ENCODE peak calls at places on chromosomes 6 and 20, in four cellular contexts. B, R, P and K are unnamed samples.

GRCh38 chr6:163956571-163957407 is 542.3 kb downstream of the QKI start:
- DNase-seq in B (peak), R (peak), P (peak), K (no peak)

GRCh38 chr20:19605759-19606158 is 152.3 kb upstream of the RIN2 start:
- DNase-seq in P (no peak), B (no peak), R (no peak), K (no peak)

GRCh38 chr6:142474446-142475289 is 172.9 kb downstream of the ADGRG6 start:
- DNase-seq in B (peak), R (no peak), P (no peak), K (no peak)

GRCh38 chr6:100460650-100461204 is 4.0 kb downstream of the SIM1 start:
- DNase-seq in B (no peak), R (no peak), P (no peak), K (no peak)

GRCh38 chr6:153941768-153942167 is 97.3 kb upstream of the OPRM1 start:
- DNase-seq in R (no peak), P (no peak), B (no peak), K (no peak)

GRCh38 chr20:21380711-21381110 is 16.6 kb downstream of the NKX2-4 start:
- DNase-seq in B (no peak), P (no peak), R (no peak), K (no peak)

GRCh38 chr6:150900049-150900448 is 34.5 kb downstream of the MTHFD1L start:
- DNase-seq in P (no peak), B (no peak), R (no peak), K (no peak)

GRCh38 chr6:25359191-25359861 is 80.2 kb downstream of the CARMIL1 start:
- DNase-seq in R (no peak), B (no peak), P (peak), K (peak)

GRCh38 chr20:48586728-48587127 is 241.1 kb downstream of the PREX1 start:
- DNase-seq in B (no peak), P (no peak), R (no peak), K (no peak)

GRCh38 chr6:63537959-63538300 is 34.4 kb upstream of the LOC128125822 start:
- DNase-seq in R (no peak), B (no peak), P (no peak), K (no peak)

GRCh38 chr20:36155991-36156390 is 1.5 kb downstream of the EPB41L1 start:
- DNase-seq in P (no peak), B (no peak), R (no peak), K (no peak)

DNA sequence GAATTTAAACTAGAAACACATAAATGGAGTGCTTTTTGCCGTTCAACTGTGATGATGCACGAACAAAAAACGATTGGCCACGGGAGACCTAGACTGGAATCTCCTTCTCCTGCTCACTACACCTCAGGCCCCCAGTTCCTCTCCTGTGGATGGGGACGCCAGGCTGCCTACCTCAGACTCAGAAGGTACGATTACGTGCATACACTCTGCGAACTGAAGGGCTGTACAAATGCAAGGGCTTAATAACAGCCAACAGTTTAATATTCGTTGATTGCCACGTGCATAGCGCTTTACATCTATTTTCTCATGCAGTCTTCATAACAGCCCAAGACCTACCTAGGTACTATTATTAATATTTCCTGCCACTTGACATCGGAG is 495 bp upstream of the ARMC2 start:
- DNase-seq in P (no peak), B (peak), R (no peak), K (no peak)
- H3K4me3 ChIP-seq in P (peak), B (peak), R (peak), K (peak)

DNA sequence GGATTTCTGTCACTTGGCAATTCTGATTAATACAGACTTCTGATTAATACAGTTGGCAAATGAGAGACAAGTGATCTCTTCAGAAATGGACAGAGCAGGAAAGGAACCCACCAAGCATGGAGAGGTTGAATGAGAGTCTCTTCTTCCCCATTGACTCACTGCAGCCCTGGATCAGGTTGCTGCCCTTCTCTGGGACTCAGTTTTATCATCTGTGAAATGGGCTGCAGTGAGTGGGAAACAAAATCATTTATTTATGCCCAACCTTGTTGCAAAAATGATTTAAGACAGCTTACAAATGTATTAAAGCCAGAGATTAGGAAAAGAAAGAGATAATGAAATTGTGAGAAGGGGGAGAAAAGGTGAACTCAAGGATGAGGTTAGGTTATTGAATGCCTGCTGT is 20.8 kb upstream of the RSPO4 start:
- DNase-seq in R (no peak), P (no peak), B (no peak), K (no peak)
- TF ChIP-seq CTCF in R (no peak), P (no peak), B (no peak), K (no peak)

GRCh38 chr6:40972814-40973213 is 66.2 kb downstream of the UNC5CL start:
- DNase-seq in P (no peak), B (no peak), R (no peak), K (no peak)

GRCh38 chr6:40977085-40977484 is 61.9 kb downstream of the UNC5CL start:
- DNase-seq in R (no peak), P (no peak), B (no peak), K (no peak)

GRCh38 chr6:40973304-40973703 is 65.7 kb downstream of the UNC5CL start:
- DNase-seq in P (no peak), B (no peak), R (no peak), K (no peak)

GRCh38 chr6:40968620-40969145 is 70.3 kb downstream of the UNC5CL start:
- DNase-seq in R (no peak), P (no peak), B (no peak), K (no peak)

DNA sequence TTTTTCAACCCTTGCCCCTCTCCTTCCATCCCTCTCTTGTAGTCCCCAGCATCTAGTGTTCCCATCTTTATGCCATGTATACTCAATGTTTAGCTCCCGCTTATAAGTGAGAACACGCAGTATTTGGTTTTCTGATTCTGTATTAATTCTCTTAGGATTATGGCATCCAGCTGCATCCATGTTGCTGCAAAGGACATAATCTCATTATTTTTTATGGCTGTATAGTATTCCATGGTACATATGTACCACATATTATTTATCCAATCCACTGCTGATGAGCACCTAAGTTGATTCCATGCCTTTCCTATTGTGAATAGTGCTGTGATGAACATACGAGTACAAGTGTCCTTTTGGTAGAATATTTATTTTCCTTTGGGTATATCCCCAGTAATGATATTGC is 66.8 kb downstream of the UNC5CL start:
- DNase-seq in R (no peak), P (no peak), B (no peak), K (no peak)
- H3K4me3 ChIP-seq in R (no peak), P (no peak), B (no peak), K (no peak)

DNA sequence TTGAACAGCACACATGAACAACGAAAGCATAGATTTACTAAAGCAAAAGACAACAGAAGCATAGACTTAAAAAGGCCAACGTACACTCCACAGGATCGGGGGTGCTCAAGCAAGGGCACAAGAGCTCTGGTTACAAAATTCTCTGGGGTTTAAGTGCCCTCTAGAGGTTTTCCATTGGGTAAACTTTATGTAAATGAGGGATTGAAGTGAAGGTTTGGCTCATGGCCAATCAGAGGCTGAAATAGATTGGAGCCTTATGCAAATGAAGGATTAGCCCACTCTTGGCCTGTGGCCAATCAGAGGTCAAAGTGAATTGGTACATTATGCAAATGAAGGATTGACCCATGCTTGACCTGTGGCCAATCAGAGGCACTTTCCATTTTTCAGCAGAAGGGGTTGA is 245.0 kb downstream of the THBS2 start:
- DNase-seq in P (no peak), R (no peak), B (no peak), K (no peak)
- TF ChIP-seq CTCF in P (no peak), R (no peak), B (no peak), K (no peak)

DNA sequence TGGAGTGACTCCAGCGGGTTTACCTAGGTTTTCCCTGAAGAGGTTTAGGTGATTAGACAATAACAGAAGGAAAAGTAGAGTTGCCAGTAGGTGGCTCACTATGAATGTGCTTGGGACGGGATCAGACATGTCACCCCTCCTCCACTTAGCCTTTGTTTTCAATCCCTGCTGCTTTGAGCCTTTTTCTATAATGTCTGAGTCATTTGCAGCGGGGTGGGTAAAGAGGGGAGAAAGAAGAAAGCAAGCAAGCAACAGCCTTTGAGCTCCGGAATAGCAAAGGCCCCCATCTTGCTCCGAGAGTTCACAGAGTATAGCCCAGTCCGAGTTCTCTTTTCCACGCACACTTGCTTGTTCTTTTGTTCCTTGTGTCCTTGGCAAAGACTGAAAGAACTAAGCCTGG is 129.1 kb downstream of the PACRG start:
- DNase-seq in R (no peak), B (peak), P (no peak), K (peak)
- H3K4me3 ChIP-seq in R (no peak), B (peak), P (peak), K (peak)

GRCh38 chr6:141153563-141153962 is 979.2 kb upstream of the GJE1 start:
- DNase-seq in R (no peak), P (no peak), B (no peak), K (no peak)
- TF ChIP-seq CTCF in R (no peak), P (no peak), B (no peak), K (no peak)